ENCODE peak calls at places on chromosomes 5 and 9, in five cellular contexts. X is uterus, L is OCI-LY7, S is left lung, P is fibroblast of lung. V is an unnamed sample.

GRCh38 chr5:38078161-38078560 is 180.2 kb upstream of the EGFLAM start:
- DNase-seq in L (no peak), P (peak), X (no peak), S (no peak), V (no peak)

GRCh38 chr5:40676643-40677333 is 2.9 kb upstream of the PTGER4 start:
- DNase-seq in S (no peak), P (peak), L (no peak), X (peak), V (no peak)

GRCh38 chr5:167012281-167013034 is 1279.0 kb upstream of the WWC1 start:
- DNase-seq in X (no peak), S (no peak), P (peak), L (no peak), V (no peak)

GRCh38 chr5:146528232-146528631 is 12.2 kb upstream of the GPR151 start:
- DNase-seq in P (no peak), L (no peak), S (no peak), X (no peak), V (no peak)

GRCh38 chr5:179124329-179124852 is 64.2 kb downstream of the ZNF354C start:
- DNase-seq in X (no peak), S (peak), P (no peak), L (no peak), V (no peak)

GRCh38 chr5:81749186-81749561 is 1.7 kb downstream of the SSBP2 start:
- DNase-seq in X (no peak), L (no peak), P (no peak), S (no peak), V (no peak)

GRCh38 chr5:32600057-32600622 is 14.8 kb downstream of the SUB1 start:
- DNase-seq in P (peak), X (no peak), L (no peak), S (no peak), V (no peak)

GRCh38 chr9:22050924-22051323 is 41.8 kb upstream of the CDKN2B start:
- DNase-seq in S (no peak), P (no peak), X (no peak), L (peak), V (no peak)

GRCh38 chr9:101737705-101738565 is 512 bp downstream of the GRIN3A start:
- DNase-seq in L (no peak), X (no peak), P (no peak), S (no peak), V (no peak)

GRCh38 chr9:131480258-131480657 is 22.5 kb upstream of the POMT1 start:
- DNase-seq in X (no peak), S (no peak), P (no peak), L (no peak), V (no peak)

GRCh38 chr5:16628376-16628775 is 11.6 kb upstream of the RETREG1 start:
- DNase-seq in P (no peak), S (no peak), L (no peak), X (no peak), V (no peak)

GRCh38 chr5:107764976-107765684 is 94.4 kb upstream of the EFNA5 start:
- DNase-seq in X (no peak), P (no peak), L (no peak), S (no peak), V (no peak)

GRCh38 chr5:3546028-3546427 is 49.6 kb upstream of the IRX1 start:
- DNase-seq in S (no peak), L (no peak), P (no peak), X (no peak), V (no peak)

GRCh38 chr5:94402096-94402495 is 216.3 kb downstream of the KIAA0825 start:
- DNase-seq in S (no peak), L (no peak), P (peak), X (no peak), V (no peak)

GRCh38 chr9:126874546-126875314 is 14.3 kb downstream of the ZBTB34 start:
- DNase-seq in P (peak), S (no peak), L (no peak), X (no peak), V (no peak)

GRCh38 chr9:135584934-135585333 is 23.4 kb downstream of the PAEP start:
- DNase-seq in S (no peak), P (no peak), X (no peak), L (no peak), V (no peak)

GRCh38 chr9:131666029-131666428 is 73.8 kb downstream of the RAPGEF1 start:
- DNase-seq in P (no peak), X (no peak), S (no peak), L (no peak), V (no peak)

GRCh38 chr9:116075191-116075590 is 78.4 kb upstream of the PAPPA start:
- DNase-seq in L (no peak), P (peak), S (no peak), X (no peak), V (no peak)

GRCh38 chr5:82785941-82786340 is 291.3 kb downstream of the TMEM167A start:
- DNase-seq in X (no peak), L (no peak), P (no peak), S (no peak), V (no peak)

GRCh38 chr5:107668933-107669542 is 1.7 kb downstream of the EFNA5 start:
- DNase-seq in P (no peak), L (no peak), X (no peak), S (no peak), V (no peak)

GRCh38 chr5:141637693-141638419 is 1.1 kb downstream of the RELL2 start:
- DNase-seq in L (peak), P (peak), S (peak), X (peak), V (peak)

GRCh38 chr9:114310471-114311450 is 12.1 kb upstream of the ORM1 start:
- DNase-seq in X (peak), P (no peak), S (peak), L (no peak), V (no peak)

GRCh38 chr5:58629190-58630159 is 46.6 kb downstream of the RAB3C start:
- DNase-seq in S (no peak), L (no peak), X (no peak), P (no peak), V (no peak)

GRCh38 chr5:66796306-66797292 is 200.4 kb downstream of the MAST4 start:
- DNase-seq in S (no peak), P (peak), X (no peak), L (no peak), V (no peak)

GRCh38 chr9:137128158-137129088 is 10.5 kb upstream of the GRIN1 start:
- DNase-seq in P (no peak), X (no peak), L (peak), S (no peak), V (no peak)

GRCh38 chr5:120516799-120517198 is 52.7 kb downstream of the PRR16 start:
- DNase-seq in S (no peak), L (no peak), X (no peak), P (peak), V (no peak)

DNA sequence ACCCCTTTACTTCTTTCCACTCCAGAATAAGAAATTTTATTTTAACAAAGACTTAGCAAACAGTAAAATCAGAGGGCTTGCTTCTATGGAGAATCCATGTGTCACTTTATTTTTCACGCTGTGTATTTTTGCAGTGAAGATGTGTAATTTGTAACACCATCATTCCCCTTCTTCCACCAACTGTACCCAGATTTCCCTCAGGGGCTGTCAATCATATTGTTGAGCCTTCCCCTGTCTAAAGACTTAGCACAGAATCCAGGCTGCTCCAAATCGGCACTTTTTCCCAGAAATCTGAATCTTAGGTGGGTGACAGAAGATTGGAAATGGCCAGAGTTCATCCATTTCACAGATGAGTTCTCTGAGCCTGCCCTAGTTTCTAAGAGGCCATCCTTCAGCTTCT is 115.9 kb downstream of the GNAQ start:
- DNase-seq in P (no peak), S (no peak), X (no peak), L (no peak), V (no peak)
- TF ChIP-seq CTCF in P (no peak), S (no peak), X (no peak), L (no peak), V (no peak)

DNA sequence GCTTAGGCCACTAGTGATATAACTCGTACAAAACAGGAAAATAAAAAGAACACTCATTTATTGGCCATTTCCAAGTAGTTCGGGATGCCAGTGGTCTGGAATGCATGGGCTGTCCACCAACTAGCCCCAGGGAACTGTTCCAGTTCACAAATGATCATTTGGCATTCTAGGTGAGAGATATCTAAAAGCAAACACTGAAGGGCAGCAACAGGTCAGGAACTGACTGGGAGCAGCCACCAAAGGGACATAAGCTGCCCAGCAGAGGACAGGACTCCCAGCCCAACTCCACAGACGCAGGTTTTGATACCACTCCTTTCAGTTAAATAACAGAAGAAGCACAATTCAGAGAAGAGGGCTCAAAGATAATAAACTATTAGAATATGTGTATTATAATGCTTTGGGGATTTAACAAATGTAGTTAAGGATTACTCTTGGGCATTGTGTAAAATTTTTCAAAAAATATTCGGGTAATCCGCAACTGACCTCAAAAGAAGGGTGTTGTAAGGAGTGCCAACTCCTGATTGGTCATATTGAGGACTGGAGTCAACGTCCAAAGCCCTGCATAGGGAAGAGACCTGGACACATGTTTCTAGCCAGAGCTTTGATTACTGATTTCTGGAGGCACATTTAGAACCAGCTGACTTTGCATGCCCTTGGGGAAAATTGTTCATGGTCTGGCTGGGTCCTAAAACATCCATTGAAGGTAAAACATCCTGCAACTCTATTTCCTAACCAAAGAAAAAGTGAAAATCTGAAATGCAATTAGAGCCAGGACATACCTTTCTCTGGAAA is 320.0 kb downstream of the DNAH5 start:
- DNase-seq in X (no peak), L (no peak), P (no peak), S (no peak), V (no peak)
- TF ChIP-seq CTCF in X (no peak), L (no peak), P (no peak), S (no peak), V (no peak)

DNA sequence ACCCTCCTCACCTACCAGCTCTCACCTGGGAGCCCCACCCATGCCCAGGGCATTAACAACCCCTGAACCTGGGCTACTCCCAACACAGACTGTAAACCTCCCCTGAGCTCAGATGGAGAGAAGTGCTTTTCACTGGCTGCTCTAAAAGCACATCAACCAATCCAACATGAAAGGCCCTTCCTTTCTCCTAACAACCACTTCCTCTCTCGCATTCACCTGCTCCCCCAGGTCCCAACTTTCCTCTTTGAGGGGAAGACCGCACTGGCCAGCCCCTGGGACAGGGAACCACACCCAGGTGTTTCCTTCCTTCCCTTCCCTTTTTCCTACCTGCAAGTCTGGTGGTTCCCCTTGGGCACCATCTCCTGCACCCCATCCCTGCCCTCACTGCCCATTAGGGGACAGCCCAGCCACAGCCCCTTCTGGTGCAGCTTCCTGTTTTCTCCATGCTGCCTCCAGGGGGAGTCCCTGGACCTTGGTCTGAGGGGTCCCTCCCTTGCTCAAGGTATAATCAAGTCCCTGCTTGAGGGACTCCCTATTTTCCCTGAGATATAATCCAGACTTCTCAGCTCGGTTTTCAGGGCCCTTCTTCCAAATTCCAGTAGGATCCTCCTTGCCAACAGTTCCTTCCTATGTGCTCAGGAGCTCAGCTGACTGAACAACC is 30.5 kb upstream of the DAB2IP start:
- DNase-seq in L (peak), S (no peak), X (no peak), P (peak), V (no peak)
- TF ChIP-seq CTCF in L (peak), S (peak), X (peak), P (peak), V (no peak)

GRCh38 chr5:91434348-91434747 is 51.2 kb upstream of the ARRDC3 start:
- DNase-seq in X (no peak), P (no peak), L (no peak), S (no peak), V (no peak)

GRCh38 chr5:91436241-91436640 is 53.1 kb upstream of the ARRDC3 start:
- DNase-seq in P (no peak), S (no peak), L (no peak), X (no peak), V (no peak)

GRCh38 chr5:91443028-91443427 is 59.9 kb upstream of the ARRDC3 start:
- DNase-seq in P (peak), L (no peak), S (no peak), X (no peak), V (no peak)

GRCh38 chr5:91441082-91441481 is 58.0 kb upstream of the ARRDC3 start:
- DNase-seq in L (no peak), P (no peak), X (no peak), S (no peak), V (no peak)

DNA sequence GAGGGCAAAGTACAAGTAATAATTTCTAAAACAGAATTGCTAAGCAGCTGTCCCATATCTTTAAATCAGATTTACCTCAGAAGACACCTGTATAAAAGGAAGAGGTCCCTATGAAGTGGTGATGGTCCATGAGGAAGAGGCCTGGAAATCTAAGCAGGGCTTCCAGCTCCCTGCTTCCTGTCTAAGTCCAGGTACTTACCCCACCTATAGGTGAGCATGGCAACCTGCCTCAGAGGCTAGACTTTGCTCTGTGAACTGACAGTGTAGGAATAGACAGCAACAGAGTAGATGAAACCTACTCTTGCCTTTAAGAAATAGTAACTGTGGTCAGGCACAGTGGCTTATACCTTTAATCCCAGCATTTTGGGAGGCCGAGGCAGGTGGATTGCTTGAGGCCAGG is 55.8 kb upstream of the ARRDC3 start:
- DNase-seq in X (no peak), L (no peak), P (no peak), S (no peak), V (no peak)
- TF ChIP-seq CTCF in X (no peak), L (no peak), P (no peak), S (no peak), V (no peak)

GRCh38 chr5:168288349-168289245 is 2.8 kb upstream of the WWC1 start:
- DNase-seq in X (no peak), P (peak), S (peak), L (no peak), V (no peak)

GRCh38 chr5:168290902-168291280 is 554 bp upstream of the WWC1 start:
- DNase-seq in S (no peak), P (no peak), X (no peak), L (no peak), V (no peak)

GRCh38 chr5:168292783-168293696 is 1.6 kb downstream of the WWC1 start:
- DNase-seq in P (no peak), S (no peak), L (no peak), X (no peak), V (no peak)

GRCh38 chr5:168291961-168292782 is 727 bp downstream of the WWC1 start:
- DNase-seq in L (no peak), P (no peak), X (no peak), S (no peak), V (no peak)

GRCh38 chr5:168291281-168291960 is at the start of gene WWC1:
- DNase-seq in L (no peak), P (peak), X (no peak), S (peak), V (peak)
- TF ChIP-seq CTCF in L (no peak), P (no peak), X (no peak), S (no peak), V (no peak)

GRCh38 chr9:9337129-9337528 is 1275.7 kb downstream of the PTPRD start:
- DNase-seq in S (no peak), X (no peak), P (no peak), L (no peak), V (no peak)
- TF ChIP-seq CTCF in S (no peak), X (no peak), P (no peak), L (peak), V (no peak)

GRCh38 chr9:106284300-106284699 is 578.7 kb upstream of the ZNF462 start:
- DNase-seq in P (no peak), L (no peak), X (no peak), S (no peak), V (no peak)
- TF ChIP-seq CTCF in P (no peak), L (peak), X (no peak), S (no peak), V (no peak)

GRCh38 chr5:159031513-159031912 is 68.2 kb downstream of the EBF1 start:
- DNase-seq in S (no peak), L (no peak), X (no peak), P (peak), V (no peak)
- TF ChIP-seq CTCF in S (no peak), L (no peak), X (no peak), P (no peak), V (no peak)

GRCh38 chr5:162607879-162608278 is 540.3 kb downstream of the GABRG2 start:
- DNase-seq in L (no peak), S (no peak), P (no peak), X (no peak), V (no peak)
- TF ChIP-seq CTCF in L (peak), S (no peak), P (no peak), X (no peak), V (no peak)

GRCh38 chr9:70006299-70006698 is 37.3 kb upstream of the MAMDC2 start:
- DNase-seq in X (no peak), L (no peak), P (peak), S (no peak), V (no peak)
- TF ChIP-seq CTCF in X (no peak), L (no peak), P (no peak), S (no peak), V (no peak)

V was measured in activated B cell treated with CpG ODN at 0.5 μM for 24 hours.